ENCODE peak calls at places on chromosomes 16 and 17, in five cellular contexts. I is GM12878, D is NT2/D1, F is H1, N is HepG2. V is an unnamed sample.

GRCh38 chr17:58231644-58232043 is 6.7 kb upstream of the LPO start:
- DNase-seq in I (no peak), F (no peak), N (no peak), D (no peak), V (no peak)

GRCh38 chr17:75091855-75092327 is 4.1 kb downstream of the SLC16A5 start:
- DNase-seq in D (no peak), N (no peak), F (no peak), I (no peak), V (no peak)

GRCh38 chr17:17269926-17270773 is 10.9 kb downstream of the COPS3 start:
- DNase-seq in D (peak; percentile 5), F (peak; percentile 57), N (peak; percentile 30), I (no peak), V (no peak)

GRCh38 chr16:14180431-14181059 is 109.4 kb downstream of the MRTFB start:
- DNase-seq in D (no peak), I (no peak), F (no peak), N (no peak), V (no peak)

GRCh38 chr16:86854058-86854621 is 275.8 kb downstream of the FOXL1 start:
- DNase-seq in F (no peak), D (no peak), N (no peak), I (no peak), V (no peak)

GRCh38 chr16:50303605-50304466 is 37.5 kb downstream of the ADCY7 start:
- DNase-seq in D (no peak), F (peak; percentile 42), I (no peak), N (peak; percentile 80), V (no peak)

GRCh38 chr17:19470529-19471261 is 59.7 kb downstream of the RNF112 start:
- DNase-seq in N (no peak), D (no peak), F (peak; percentile 63), I (no peak), V (no peak)

GRCh38 chr17:64040201-64040600 is 19.8 kb upstream of the ICAM2 start:
- DNase-seq in D (no peak), F (no peak), N (no peak), I (no peak), V (no peak)

GRCh38 chr16:11675561-11676511 is 7.6 kb downstream of the SNN start:
- DNase-seq in I (no peak), D (no peak), F (no peak), N (peak; percentile 88), V (no peak)

GRCh38 chr17:77884019-77884418 is 74.5 kb upstream of the TNRC6C start:
- DNase-seq in I (no peak), N (no peak), D (no peak), F (no peak), V (no peak)

GRCh38 chr16:2205967-2206313 is 686 bp downstream of the MLST8 start:
- DNase-seq in N (no peak), F (no peak), I (no peak), D (no peak), V (no peak)

GRCh38 chr17:14095202-14095601 is 25.9 kb downstream of the COX10 start:
- DNase-seq in F (no peak), N (no peak), D (no peak), I (no peak), V (no peak)

GRCh38 chr17:21279198-21279535 is 5.3 kb upstream of the MAP2K3 start:
- DNase-seq in F (no peak), D (no peak), I (no peak), N (no peak), V (no peak)

GRCh38 chr16:52561910-52562741 is 15.2 kb upstream of the TOX3 start:
- DNase-seq in F (no peak), D (no peak), I (no peak), N (peak; percentile 54), V (no peak)

GRCh38 chr16:78799429-78799828 is 700.0 kb downstream of the WWOX start:
- DNase-seq in I (no peak), N (no peak), D (no peak), F (no peak), V (no peak)

GRCh38 chr17:57086069-57086930 is 1.3 kb downstream of the AKAP1 start:
- DNase-seq in F (peak; percentile 63), N (peak; percentile 88), D (no peak), I (no peak), V (peak; percentile 43)

GRCh38 chr17:31313982-31314787 is at the start of gene EVI2B:
- DNase-seq in I (peak; percentile 66), N (no peak), F (no peak), D (no peak), V (no peak)

GRCh38 chr17:44323359-44324091 is 1.1 kb downstream of the SLC25A39 start:
- DNase-seq in I (no peak), N (no peak), F (no peak), D (no peak), V (no peak)

GRCh38 chr17:65137076-65137935 is at the start of gene RGS9:
- DNase-seq in F (peak; percentile 93), D (peak; percentile 56), I (peak; percentile 38), N (peak; percentile 52), V (peak; percentile 91)

GRCh38 chr17:67260051-67260987 is 15.3 kb upstream of the HELZ start:
- DNase-seq in D (no peak), F (no peak), N (peak; percentile 77), I (no peak), V (no peak)

GRCh38 chr16:46894011-46894672 is 10.0 kb downstream of the GPT2 start:
- DNase-seq in D (no peak), I (no peak), F (no peak), N (no peak), V (no peak)

GRCh38 chr16:87002717-87003413 is 314.3 kb downstream of the C16orf95 start:
- DNase-seq in I (no peak), F (no peak), N (no peak), D (no peak), V (no peak)

GRCh38 chr16:75236736-75237397 is 14.6 kb downstream of the BCAR1 start:
- DNase-seq in N (no peak), I (no peak), D (no peak), F (no peak), V (no peak)

GRCh38 chr17:7313028-7313889 is 1.9 kb downstream of the GPS2 start:
- DNase-seq in F (peak; percentile 52), D (no peak), I (no peak), N (peak; percentile 45), V (peak; percentile 33)
- TF ChIP-seq SUZ12 in F (no peak), D (no peak), I (no peak), N (no peak), V (no peak)

GRCh38 chr17:40647549-40648325 is at the start of gene SMARCE1:
- DNase-seq in F (peak; percentile 82), D (peak; percentile 42), N (peak; percentile 66), I (no peak), V (peak; percentile 56)
- TF ChIP-seq SUZ12 in F (no peak), D (no peak), N (no peak), I (no peak), V (no peak)

GRCh38 chr17:12631076-12631475 is 34.6 kb upstream of the MYOCD start:
- DNase-seq in D (no peak), N (no peak), F (no peak), I (no peak), V (no peak)

GRCh38 chr17:12627177-12627629 is 38.5 kb upstream of the MYOCD start:
- DNase-seq in D (no peak), N (peak; percentile 57), I (no peak), F (no peak), V (no peak)

GRCh38 chr17:12624221-12624620 is 41.5 kb upstream of the MYOCD start:
- DNase-seq in I (no peak), N (no peak), D (no peak), F (no peak), V (no peak)

GRCh38 chr17:12625092-12625491 is 40.6 kb upstream of the MYOCD start:
- DNase-seq in I (no peak), N (no peak), D (no peak), F (no peak), V (no peak)

GRCh38 chr17:12627776-12628491 is 37.8 kb upstream of the MYOCD start:
- DNase-seq in F (no peak), D (no peak), N (peak; percentile 61), I (no peak), V (no peak)
- TF ChIP-seq SUZ12 in F (no peak), D (no peak), N (no peak), I (no peak), V (no peak)

GRCh38 chr17:38705523-38705802 is 390 bp downstream of the MLLT6 start:
- DNase-seq in F (no peak), D (no peak), N (no peak), I (no peak), V (no peak)

GRCh38 chr17:38707678-38708351 is 2.7 kb downstream of the MLLT6 start:
- DNase-seq in N (no peak), D (no peak), F (no peak), I (no peak), V (no peak)

GRCh38 chr17:38704645-38705522 is at the start of gene MLLT6:
- DNase-seq in N (peak; percentile 64), F (no peak), D (no peak), I (no peak), V (peak; percentile 69)

GRCh38 chr17:38706625-38707298 is 1.7 kb downstream of the MLLT6 start:
- DNase-seq in F (peak; percentile 54), N (no peak), I (no peak), D (no peak), V (no peak)

DNA sequence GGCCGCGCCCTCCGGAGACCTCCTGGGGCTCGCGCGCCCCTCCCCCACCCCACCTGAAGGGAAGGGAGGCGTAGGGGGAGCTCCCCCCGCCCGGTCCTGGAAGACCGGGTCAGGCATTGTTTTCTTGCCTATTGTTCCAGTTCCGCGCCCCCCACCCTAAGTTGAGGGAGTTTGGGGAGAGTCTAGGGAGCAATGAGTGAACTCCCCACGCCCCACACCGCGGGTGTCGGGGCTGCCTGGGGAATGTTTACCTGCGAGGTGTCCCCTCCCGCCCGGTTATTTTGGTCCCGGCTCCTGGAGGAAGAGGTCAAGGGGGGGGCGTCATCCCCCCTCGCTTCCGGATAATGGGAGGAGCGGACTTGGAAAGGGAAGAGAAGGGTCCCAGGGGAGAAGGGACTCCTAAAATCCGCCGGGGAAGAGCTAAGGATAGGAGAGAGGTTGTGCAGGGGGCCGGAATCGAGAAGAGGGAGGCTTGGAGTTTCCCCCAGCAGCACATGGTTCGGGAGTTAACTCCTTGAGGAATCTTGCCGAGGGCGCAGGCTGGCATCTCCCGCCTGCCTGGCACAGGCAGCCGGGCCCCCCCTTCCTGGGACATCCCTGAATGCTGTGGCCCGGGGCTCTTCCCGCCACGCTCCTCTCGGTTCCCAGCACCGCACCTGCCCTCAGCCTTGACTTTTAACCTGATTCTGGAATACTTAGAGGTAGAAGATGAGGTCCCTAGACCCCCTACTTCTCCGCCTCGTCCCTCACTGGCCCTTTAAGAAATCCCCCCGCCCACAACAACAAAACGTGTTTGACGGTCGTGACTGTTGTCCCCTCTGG is 941 bp downstream of the MLLT6 start:
- DNase-seq in F (peak; percentile 74), N (peak; percentile 63), D (no peak), I (no peak), V (no peak)
- TF ChIP-seq SUZ12 in F (peak; percentile 23), N (no peak), D (no peak), I (no peak), V (no peak)

V was measured in HEK293T.